ENCODE peak calls at places on chromosomes 5 and 9, in four cellular contexts. X is GM12878, S is K562, W is SK-N-SH. D is an unnamed sample.

GRCh38 chr9:95003694-95004451 is 277.4 kb downstream of the AOPEP start:
- DNase-seq in S (peak), W (peak), X (no peak), D (peak)

GRCh38 chr5:994821-995220 is 13.8 kb upstream of the NKD2 start:
- DNase-seq in X (no peak), W (no peak), S (no peak), D (no peak)

GRCh38 chr5:125348221-125348692 is 601.8 kb upstream of the ZNF608 start:
- DNase-seq in X (no peak), W (no peak), S (no peak), D (no peak)

GRCh38 chr5:95984287-95984938 is 22.8 kb upstream of the ELL2 start:
- DNase-seq in S (no peak), X (no peak), W (no peak), D (no peak)

GRCh38 chr9:99967457-99967856 is 61.0 kb downstream of the STX17 start:
- DNase-seq in W (no peak), X (no peak), S (no peak), D (no peak)

GRCh38 chr5:178241688-178242231 is 9.2 kb upstream of the PHYKPL start:
- DNase-seq in S (no peak), W (peak), X (no peak), D (no peak)

GRCh38 chr9:126080641-126081040 is 246.0 kb upstream of the MVB12B start:
- DNase-seq in S (no peak), X (no peak), W (no peak), D (no peak)

GRCh38 chr9:18256574-18256973 is 217.4 kb upstream of the ADAMTSL1 start:
- DNase-seq in S (no peak), X (no peak), W (no peak), D (no peak)

GRCh38 chr9:116901260-116901659 is 214.2 kb downstream of the TRIM32 start:
- DNase-seq in X (no peak), S (no peak), W (no peak), D (no peak)

GRCh38 chr9:91433180-91433579 is 9.5 kb upstream of the NFIL3 start:
- DNase-seq in W (peak), X (no peak), S (peak), D (peak)

GRCh38 chr5:12488161-12488560 is 583.9 kb upstream of the CTNND2 start:
- DNase-seq in X (no peak), S (no peak), W (no peak), D (no peak)

GRCh38 chr5:172999974-173000373 is 16.4 kb downstream of the ATP6V0E1 start:
- DNase-seq in W (no peak), S (no peak), X (no peak), D (no peak)

GRCh38 chr5:43236633-43237355 is 44.8 kb downstream of the NIM1K start:
- DNase-seq in W (no peak), X (no peak), S (no peak), D (no peak)

GRCh38 chr5:65926276-65926761 is at the start of gene ERBIN:
- DNase-seq in S (peak), W (peak), X (no peak), D (peak)

GRCh38 chr9:123482295-123482970 is 126.4 kb downstream of the CRB2 start:
- DNase-seq in S (no peak), X (no peak), W (no peak), D (peak)

GRCh38 chr5:8598996-8599395 is 730.0 kb downstream of the MTRR start:
- DNase-seq in W (no peak), S (no peak), X (no peak), D (no peak)
- TF ChIP-seq TAF1 in W (no peak), S (no peak), X (no peak), D (no peak)

DNA sequence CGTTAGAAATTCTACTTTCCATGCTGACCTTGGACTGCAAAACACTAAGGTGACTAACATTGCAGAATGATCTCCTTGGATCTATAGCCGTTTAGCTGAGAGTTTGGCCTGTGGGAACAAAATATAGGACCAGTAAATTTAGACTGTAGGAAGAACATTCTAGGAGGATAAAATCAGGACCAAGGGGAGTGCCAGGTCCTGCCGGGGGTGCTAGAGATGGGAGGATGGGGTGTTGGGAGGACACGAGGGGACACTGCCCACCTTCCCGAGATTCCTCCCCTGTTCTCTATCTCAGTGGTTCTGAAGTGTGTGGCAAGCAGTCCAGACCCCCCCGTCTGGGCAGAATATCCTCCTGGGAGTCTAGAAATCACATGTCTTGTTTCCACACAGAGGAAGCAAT is 445.2 kb downstream of the ZSWIM6 start:
- DNase-seq in X (no peak), S (no peak), W (no peak), D (no peak)
- TF ChIP-seq REST in X (no peak), S (no peak), W (peak), D (no peak)

GRCh38 chr9:86511614-86512360 is 157.6 kb upstream of the TUT7 start:
- DNase-seq in W (peak), X (no peak), S (no peak), D (no peak)

GRCh38 chr9:86516564-86516963 is 162.4 kb upstream of the TUT7 start:
- DNase-seq in W (no peak), X (no peak), S (no peak), D (no peak)

GRCh38 chr9:86512929-86513328 is 158.7 kb upstream of the TUT7 start:
- DNase-seq in S (no peak), W (no peak), X (no peak), D (no peak)

GRCh38 chr9:86515221-86515620 is 161.0 kb upstream of the TUT7 start:
- DNase-seq in W (no peak), X (no peak), S (no peak), D (no peak)

GRCh38 chr9:86513429-86513828 is 159.2 kb upstream of the TUT7 start:
- DNase-seq in X (no peak), W (no peak), S (no peak), D (no peak)
- TF ChIP-seq EP300 in X (no peak), W (no peak), S (no peak), D (no peak)

GRCh38 chr5:126449751-126450271 is 26.6 kb downstream of the GRAMD2B start:
- DNase-seq in W (no peak), S (peak), X (peak), D (no peak)

GRCh38 chr5:126448720-126449119 is 25.5 kb downstream of the GRAMD2B start:
- DNase-seq in X (no peak), W (no peak), S (no peak), D (no peak)

GRCh38 chr5:126445502-126446174 is 22.4 kb downstream of the GRAMD2B start:
- DNase-seq in X (no peak), W (no peak), S (no peak), D (no peak)

GRCh38 chr5:126444137-126444536 is 20.9 kb downstream of the GRAMD2B start:
- DNase-seq in X (no peak), W (no peak), S (no peak), D (no peak)

GRCh38 chr5:126446498-126447224 is 23.5 kb downstream of the GRAMD2B start:
- DNase-seq in W (no peak), X (no peak), S (peak), D (no peak)
- TF ChIP-seq TAF1 in W (no peak), X (no peak), S (no peak), D (no peak)

D was measured in HepG2.